ENCODE peak calls at places on chromosomes 13 and 19, in five cellular contexts. I is CD4-positive, alpha-beta T cell; U is fibroblast of lung; N is transverse colon; B is AG09309. J is an unnamed sample.

GRCh38 chr19:6275170-6275744 is 4.5 kb downstream of the MLLT1 start:
- DNase-seq in I (no peak), U (no peak), N (no peak), B (no peak), J (no peak)

GRCh38 chr19:34430738-34431625 is 2.8 kb downstream of the UBA2 start:
- DNase-seq in I (peak; percentile 15), U (peak; percentile 41), N (no peak), B (no peak), J (no peak)

GRCh38 chr13:110627351-110627750 is 12.0 kb downstream of the NAXD start:
- DNase-seq in I (no peak), U (no peak), N (no peak), B (no peak), J (no peak)

GRCh38 chr19:55178781-55179569 is 1.1 kb downstream of the SYT5 start:
- DNase-seq in I (peak; percentile 96), U (peak; percentile 80), N (peak; percentile 68), B (no peak), J (no peak)

GRCh38 chr19:7987084-7987768 is 18.2 kb downstream of the ELAVL1 start:
- DNase-seq in I (no peak), U (peak; percentile 10), N (no peak), B (no peak), J (no peak)

GRCh38 chr13:112774448-112774792 is 84.6 kb downstream of the ATP11A start:
- DNase-seq in I (no peak), U (no peak), N (no peak), B (no peak), J (no peak)

GRCh38 chr13:30364876-30365275 is 57.4 kb upstream of the UBE2L5 start:
- DNase-seq in I (no peak), U (peak; percentile 47), N (no peak), B (no peak), J (peak; percentile 40)

GRCh38 chr19:1746401-1747284 is 6.7 kb upstream of the ONECUT3 start:
- DNase-seq in I (no peak), U (peak; percentile 26), N (no peak), B (no peak), J (no peak)

GRCh38 chr19:3236272-3236671 is 11.8 kb downstream of the CELF5 start:
- DNase-seq in I (no peak), U (no peak), N (no peak), B (no peak), J (no peak)

GRCh38 chr19:3238066-3238561 is 13.7 kb downstream of the CELF5 start:
- DNase-seq in I (no peak), U (no peak), N (no peak), B (no peak), J (no peak)

GRCh38 chr19:3233116-3233515 is 8.7 kb downstream of the CELF5 start:
- DNase-seq in I (no peak), U (no peak), N (no peak), B (no peak), J (no peak)

GRCh38 chr19:3233831-3234230 is 9.4 kb downstream of the CELF5 start:
- DNase-seq in I (no peak), U (no peak), N (no peak), B (no peak), J (no peak)

DNA sequence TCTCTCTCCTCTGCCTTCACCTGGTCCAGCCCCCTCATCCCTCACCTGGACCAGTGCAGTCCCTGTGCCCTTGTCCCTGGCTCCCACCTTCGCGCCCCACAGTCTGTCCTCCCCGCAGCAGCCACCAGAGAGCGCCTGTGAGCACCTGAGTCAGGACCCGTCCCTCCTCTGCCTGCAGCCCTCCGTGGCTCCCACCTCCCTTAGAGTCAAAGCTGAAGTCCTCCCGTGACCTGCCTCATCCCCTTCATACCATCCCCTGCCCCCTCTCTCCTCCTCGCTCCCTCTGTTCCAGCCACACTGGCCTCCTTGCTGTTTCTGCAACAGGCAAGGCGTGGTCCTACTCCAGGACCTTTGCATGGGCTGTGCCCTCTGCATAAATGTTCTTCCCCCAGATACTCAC is 10.3 kb downstream of the CELF5 start:
- DNase-seq in I (no peak), U (no peak), N (no peak), B (no peak), J (no peak)
- TF ChIP-seq CTCF in I (no peak), U (peak; percentile 30), N (no peak), B (peak; percentile 37), J (peak; percentile 42)

GRCh38 chr19:37778613-37779138 is 710 bp downstream of the ZNF573 start:
- DNase-seq in I (no peak), U (peak; percentile 15), N (peak; percentile 10), B (no peak), J (peak; percentile 13)

GRCh38 chr19:37779139-37780035 is at the start of gene ZNF573:
- DNase-seq in I (peak; percentile 82), U (peak; percentile 89), N (peak; percentile 86), B (peak; percentile 54), J (peak; percentile 73)
- TF ChIP-seq CTCF in I (no peak), U (peak; percentile 28), N (peak; percentile 29), B (peak; percentile 27), J (peak; percentile 8)

DNA sequence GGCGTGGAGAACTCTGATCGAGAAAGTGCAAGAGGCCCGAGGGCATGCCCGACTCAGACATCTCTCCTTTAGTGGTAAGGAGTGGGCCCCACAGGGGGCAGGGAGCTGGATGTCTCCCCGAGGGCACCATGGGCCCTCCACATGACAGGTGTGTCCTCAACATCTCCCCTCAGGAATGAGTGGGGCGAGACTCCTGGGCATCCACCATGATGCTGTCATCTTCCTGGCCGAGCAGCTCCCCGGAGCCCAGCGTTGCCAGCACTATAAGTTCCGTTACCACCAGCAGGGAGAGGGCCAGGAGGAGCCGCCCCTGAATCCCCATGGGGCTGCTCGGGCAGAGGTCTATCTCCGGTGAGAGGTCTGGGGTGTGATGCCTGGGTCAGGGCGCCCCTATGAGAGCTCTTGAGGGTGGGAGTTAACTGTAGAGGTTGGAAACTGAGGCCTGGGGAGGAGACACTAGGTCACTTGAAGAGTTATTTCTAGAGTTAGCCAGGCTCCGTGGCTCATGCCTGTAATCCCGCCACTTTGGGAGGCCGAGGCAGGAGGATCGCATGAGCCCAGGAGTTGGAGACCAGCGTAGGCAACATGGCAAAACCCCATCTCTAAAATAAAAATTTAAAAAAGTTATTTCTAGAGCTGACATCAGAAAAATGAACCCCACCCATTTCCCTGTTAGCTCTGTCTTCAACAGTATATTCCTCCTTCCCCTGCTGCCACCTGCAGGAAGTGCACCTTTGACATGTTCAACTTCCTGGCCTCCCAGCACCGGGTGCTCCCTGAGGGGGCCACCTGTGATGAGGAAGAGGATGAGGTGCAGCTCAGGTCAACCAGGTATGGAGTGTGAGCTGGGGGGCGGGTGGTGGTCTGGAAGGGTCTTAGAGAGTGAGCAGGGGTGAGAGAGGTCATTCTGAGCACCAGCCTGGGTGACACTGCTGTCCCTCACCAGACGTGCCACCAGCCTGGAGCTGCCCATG is 5.1 kb downstream of the IGFLR1 start:
- DNase-seq in I (no peak), U (no peak), N (no peak), B (no peak), J (no peak)
- TF ChIP-seq CTCF in I (no peak), U (peak; percentile 9), N (no peak), B (peak; percentile 10), J (peak; percentile 40)

GRCh38 chr19:31574251-31574973 is 225.2 kb upstream of the TSHZ3 start:
- DNase-seq in I (no peak), U (no peak), N (no peak), B (no peak), J (no peak)

GRCh38 chr19:31567776-31568175 is 218.5 kb upstream of the TSHZ3 start:
- DNase-seq in I (no peak), U (no peak), N (no peak), B (no peak), J (no peak)

GRCh38 chr19:31568724-31569123 is 219.5 kb upstream of the TSHZ3 start:
- DNase-seq in I (no peak), U (no peak), N (no peak), B (no peak), J (no peak)

GRCh38 chr19:31572671-31573298 is 223.5 kb upstream of the TSHZ3 start:
- DNase-seq in I (no peak), U (no peak), N (no peak), B (no peak), J (no peak)

GRCh38 chr19:31570718-31571117 is 221.5 kb upstream of the TSHZ3 start:
- DNase-seq in I (no peak), U (no peak), N (no peak), B (no peak), J (no peak)
- TF ChIP-seq CTCF in I (no peak), U (no peak), N (no peak), B (no peak), J (no peak)

J was measured in epithelial cell of proximal tubule.